ENCODE peak calls at places on chromosomes 2 and 18, in seven cellular contexts. Z, E, B, J, H, Q and C are unnamed samples.

GRCh38 chr2:55090702-55091101 is 40.5 kb upstream of the RTN4 start:
- DNase-seq in Q (no peak), J (no peak), Z (no peak), B (no peak), H (no peak), E (peak; percentile 61), C (peak; percentile 55)

GRCh38 chr2:155815851-155816250 is 516.7 kb downstream of the NR4A2 start:
- DNase-seq in Z (peak; percentile 42), J (peak; percentile 18), H (no peak), B (no peak), E (peak; percentile 12), Q (peak; percentile 13), C (no peak)

GRCh38 chr2:205461678-205462665 is 220.3 kb upstream of the NRP2 start:
- DNase-seq in Q (no peak), E (no peak), J (no peak), B (no peak), H (no peak), Z (no peak), C (peak; percentile 44)

GRCh38 chr2:205903549-205904129 is 182.3 kb downstream of the INO80D start:
- DNase-seq in Z (peak; percentile 37), B (no peak), H (no peak), E (peak; percentile 11), J (peak; percentile 67), Q (no peak), C (no peak)

GRCh38 chr2:140122001-140122400 is 1341.8 kb upstream of the NXPH2 start:
- DNase-seq in H (no peak), Q (no peak), J (no peak), E (no peak), Z (peak; percentile 12), B (no peak), C (no peak)

GRCh38 chr2:239577913-239578312 is 177.1 kb upstream of the HDAC4 start:
- DNase-seq in J (no peak), E (no peak), Q (no peak), Z (no peak), B (no peak), H (peak; percentile 32), C (no peak)

GRCh38 chr18:77105680-77106079 is 26.9 kb downstream of the MBP start:
- DNase-seq in Q (no peak), B (no peak), J (no peak), E (no peak), Z (no peak), H (no peak), C (no peak)

GRCh38 chr18:47382171-47382570 is 130.7 kb upstream of the SKOR2 start:
- DNase-seq in J (no peak), Z (no peak), Q (no peak), B (no peak), H (no peak), E (no peak), C (no peak)

GRCh38 chr2:239824866-239825704 is 200.1 kb downstream of the NDUFA10 start:
- DNase-seq in Z (no peak), H (peak; percentile 24), J (no peak), E (no peak), B (no peak), Q (no peak), C (no peak)

GRCh38 chr2:209368924-209369323 is 54.9 kb upstream of the MAP2 start:
- DNase-seq in Q (no peak), B (no peak), E (peak; percentile 61), Z (peak; percentile 97), J (peak; percentile 83), H (peak; percentile 62), C (peak; percentile 90)

GRCh38 chr18:48159816-48160215 is 229.4 kb upstream of the SMAD2 start:
- DNase-seq in H (no peak), Q (no peak), B (no peak), J (no peak), E (no peak), Z (no peak), C (no peak)

GRCh38 chr2:110865188-110865587 is 132.8 kb downstream of the ACOXL start:
- DNase-seq in Q (no peak), J (no peak), E (no peak), Z (no peak), H (no peak), B (no peak), C (no peak)

GRCh38 chr18:41639218-41639617 is 315.8 kb upstream of the PIK3C3 start:
- DNase-seq in B (no peak), J (no peak), Q (no peak), Z (no peak), E (no peak), H (no peak), C (no peak)

GRCh38 chr18:37710731-37711130 is 145.1 kb upstream of the CELF4 start:
- DNase-seq in E (no peak), H (no peak), B (no peak), Z (no peak), Q (no peak), J (no peak), C (no peak)

GRCh38 chr2:231900486-231900942 is 25.7 kb downstream of the NPPC start:
- DNase-seq in Z (peak; percentile 81), B (peak; percentile 4), E (peak; percentile 66), J (peak; percentile 86), H (peak; percentile 83), Q (no peak), C (peak; percentile 58)

GRCh38 chr2:183291436-183291835 is 167.2 kb downstream of the NUP35 start:
- DNase-seq in Z (no peak), B (no peak), J (no peak), H (no peak), E (no peak), Q (no peak), C (no peak)

GRCh38 chr2:233426619-233427342 is 72.5 kb downstream of the DGKD start:
- DNase-seq in H (no peak), Q (no peak), Z (peak; percentile 96), J (peak; percentile 90), B (no peak), E (peak; percentile 50), C (peak; percentile 70)

GRCh38 chr18:74064510-74064909 is 83.1 kb downstream of the FBXO15 start:
- DNase-seq in J (no peak), Z (no peak), H (no peak), B (no peak), Q (no peak), E (no peak), C (no peak)

GRCh38 chr2:212897296-212897695 is 254.1 kb downstream of the IKZF2 start:
- DNase-seq in J (no peak), Z (no peak), E (peak; percentile 47), H (no peak), Q (no peak), B (no peak), C (peak; percentile 87)

GRCh38 chr2:108853421-108853820 is 66.8 kb downstream of the CCDC138 start:
- DNase-seq in E (peak; percentile 42), H (no peak), Z (no peak), Q (no peak), J (no peak), B (no peak), C (peak; percentile 12)

GRCh38 chr2:98372121-98372520 is 25.9 kb downstream of the CNGA3 start:
- DNase-seq in H (no peak), B (no peak), Z (no peak), J (no peak), Q (no peak), E (no peak), C (no peak)

GRCh38 chr2:71749671-71750101 is 296.3 kb downstream of the DYSF start:
- DNase-seq in Q (no peak), B (no peak), H (no peak), E (no peak), J (no peak), Z (no peak), C (peak; percentile 48)

GRCh38 chr2:25295654-25296053 is 46.1 kb downstream of the DNMT3A start:
- DNase-seq in J (no peak), H (no peak), B (no peak), Q (no peak), Z (no peak), E (no peak), C (no peak)

GRCh38 chr2:25448808-25449207 is 107.1 kb upstream of the DNMT3A start:
- DNase-seq in Z (no peak), J (no peak), Q (no peak), B (no peak), E (no peak), H (no peak), C (no peak)

GRCh38 chr2:28102455-28102874 is 211.9 kb downstream of the BABAM2 start:
- DNase-seq in Z (no peak), H (no peak), E (peak; percentile 48), J (no peak), Q (no peak), B (no peak), C (peak; percentile 81)

GRCh38 chr2:179373826-179374225 is 109.2 kb upstream of the SESTD1 start:
- DNase-seq in B (no peak), Z (no peak), J (no peak), H (no peak), E (no peak), Q (no peak), C (no peak)

GRCh38 chr2:212815453-212815852 is 276.9 kb upstream of the ERBB4 start:
- DNase-seq in E (no peak), B (no peak), Q (no peak), H (no peak), J (no peak), Z (no peak), C (no peak)

GRCh38 chr2:239778861-239779591 is 246.1 kb downstream of the NDUFA10 start:
- DNase-seq in E (no peak), H (no peak), Z (no peak), J (no peak), Q (no peak), B (no peak), C (no peak)

GRCh38 chr2:167052825-167053224 is 164.5 kb downstream of the XIRP2 start:
- DNase-seq in H (no peak), E (peak; percentile 64), Z (peak; percentile 22), B (no peak), Q (no peak), J (no peak), C (peak; percentile 4)

GRCh38 chr2:216082388-216082733 is 642 bp downstream of the TMEM169 start:
- DNase-seq in H (no peak), B (no peak), E (no peak), Z (no peak), Q (no peak), J (no peak), C (no peak)